ENCODE peak calls at places on chromosomes 12 and 14, in four cellular contexts. K is keratinocyte, W is prostate gland, N is dorsolateral prefrontal cortex. L is an unnamed sample.

GRCh38 chr12:2198088-2198501 is 145.3 kb downstream of the CACNA1C start:
- DNase-seq in K (peak), W (peak), N (peak), L (no peak)

GRCh38 chr14:61213116-61213720 is 67.9 kb downstream of the TMEM30B start:
- DNase-seq in N (no peak), K (no peak), W (no peak), L (no peak)

GRCh38 chr12:100573499-100574261 is at the start of gene GAS2L3:
- DNase-seq in W (peak), N (peak), K (no peak), L (no peak)

GRCh38 chr12:124004233-124004875 is 31.3 kb downstream of the ZNF664 start:
- DNase-seq in N (no peak), W (no peak), K (no peak), L (no peak)

GRCh38 chr12:14769837-14770494 is 33.3 kb downstream of the WBP11 start:
- DNase-seq in W (peak), N (peak), K (no peak), L (no peak)

GRCh38 chr12:96208346-96208745 is 14.2 kb downstream of the ELK3 start:
- DNase-seq in N (no peak), W (no peak), K (no peak), L (no peak)

GRCh38 chr12:124001343-124001742 is 28.3 kb downstream of the ZNF664 start:
- DNase-seq in W (no peak), N (no peak), K (no peak), L (no peak)

GRCh38 chr14:98231210-98231609 is 1040.8 kb downstream of the BCL11B start:
- DNase-seq in W (no peak), K (no peak), N (no peak), L (no peak)

GRCh38 chr14:24365600-24366374 is 2.2 kb upstream of the NFATC4 start:
- DNase-seq in N (peak), K (peak), W (peak), L (peak)

GRCh38 chr14:85471744-85472143 is 58.2 kb upstream of the FLRT2 start:
- DNase-seq in K (peak), W (no peak), N (no peak), L (peak)

GRCh38 chr12:114729731-114730130 is 45.8 kb upstream of the TBX3 start:
- DNase-seq in W (no peak), K (no peak), N (no peak), L (peak)

GRCh38 chr12:11896530-11896929 is 174.2 kb upstream of the BCL2L14 start:
- DNase-seq in K (no peak), N (no peak), W (no peak), L (no peak)

GRCh38 chr12:39505562-39505961 is 62.6 kb upstream of the KIF21A start:
- DNase-seq in W (no peak), K (no peak), N (no peak), L (no peak)

GRCh38 chr12:65327207-65328076 is 49.0 kb downstream of the MSRB3 start:
- DNase-seq in K (no peak), W (no peak), N (no peak), L (no peak)

GRCh38 chr14:102155150-102155549 is 15.5 kb downstream of the WDR20 start:
- DNase-seq in N (no peak), W (no peak), K (no peak), L (no peak)

GRCh38 chr12:95802482-95803264 is 12.1 kb upstream of the NTN4 start:
- DNase-seq in K (peak), N (no peak), W (peak), L (peak)

GRCh38 chr12:6635856-6636521 is at the start of gene LPAR5:
- DNase-seq in K (peak), N (no peak), W (peak), L (peak)

GRCh38 chr12:18468521-18469075 is 207.3 kb downstream of the PIK3C2G start:
- DNase-seq in W (no peak), K (peak), N (no peak), L (peak)

GRCh38 chr12:33547084-33547483 is 107.5 kb upstream of the SYT10 start:
- DNase-seq in N (no peak), W (no peak), K (no peak), L (no peak)

GRCh38 chr12:128644664-128645296 is 179.0 kb downstream of the SLC15A4 start:
- DNase-seq in K (no peak), W (peak), N (no peak), L (no peak)

GRCh38 chr14:91477388-91477787 is 32.7 kb downstream of the PPP4R3A start:
- DNase-seq in K (no peak), W (no peak), N (no peak), L (no peak)

GRCh38 chr12:15477761-15478160 is 155.5 kb downstream of the PTPRO start:
- DNase-seq in W (no peak), K (no peak), N (no peak), L (no peak)

GRCh38 chr12:45203767-45204166 is 12.1 kb upstream of the ANO6 start:
- DNase-seq in K (no peak), N (no peak), W (no peak), L (no peak)

GRCh38 chr12:76083761-76084276 is 666 bp downstream of the NAP1L1 start:
- DNase-seq in N (peak), K (no peak), W (peak), L (no peak)

GRCh38 chr12:29608581-29608980 is 111.1 kb upstream of the OVCH1 start:
- DNase-seq in W (no peak), N (no peak), K (no peak), L (no peak)

GRCh38 chr12:9911708-9912107 is 20.5 kb downstream of the CLEC2A start:
- DNase-seq in K (no peak), N (no peak), W (no peak), L (no peak)

GRCh38 chr14:64549805-64550538 is at the start of gene PPP1R36:
- DNase-seq in N (no peak), W (no peak), K (no peak), L (no peak)

GRCh38 chr14:48333221-48333910 is 658.0 kb upstream of the MDGA2 start:
- DNase-seq in K (no peak), W (no peak), N (no peak), L (no peak)

GRCh38 chr14:35808076-35808657 is 928 bp downstream of the RALGAPA1 start:
- DNase-seq in N (no peak), W (peak), K (no peak), L (no peak)

GRCh38 chr12:89181271-89181920 is 170.9 kb downstream of the DUSP6 start:
- DNase-seq in W (no peak), N (no peak), K (peak), L (peak)

GRCh38 chr14:102776761-102777710 is at the start of gene TRAF3:
- DNase-seq in K (no peak), N (peak), W (no peak), L (no peak)

GRCh38 chr14:64684091-64684490 is 20.1 kb upstream of the PLEKHG3 start:
- DNase-seq in K (no peak), N (no peak), W (no peak), L (no peak)

GRCh38 chr12:31874961-31875608 is 84.1 kb upstream of the RESF1 start:
- DNase-seq in N (no peak), W (peak), K (peak), L (peak)

GRCh38 chr12:28415755-28416154 is 225.5 kb downstream of the CCDC91 start:
- DNase-seq in W (no peak), N (no peak), K (peak), L (peak)

GRCh38 chr12:56206373-56207166 is 15.2 kb downstream of the RNF41 start:
- DNase-seq in W (peak), N (no peak), K (no peak), L (no peak)

GRCh38 chr12:122610911-122611310 is 83.9 kb downstream of the KNTC1 start:
- DNase-seq in W (no peak), K (no peak), N (no peak), L (peak)

GRCh38 chr12:14952295-14952995 is 9.0 kb downstream of the ARHGDIB start:
- DNase-seq in W (no peak), K (peak), N (no peak), L (peak)

GRCh38 chr12:120252071-120252906 is 13.2 kb downstream of the PXN start:
- DNase-seq in W (no peak), N (no peak), K (no peak), L (no peak)

GRCh38 chr14:98932436-98933325 is 339.3 kb downstream of the BCL11B start:
- DNase-seq in K (no peak), W (no peak), N (no peak), L (no peak)

DNA sequence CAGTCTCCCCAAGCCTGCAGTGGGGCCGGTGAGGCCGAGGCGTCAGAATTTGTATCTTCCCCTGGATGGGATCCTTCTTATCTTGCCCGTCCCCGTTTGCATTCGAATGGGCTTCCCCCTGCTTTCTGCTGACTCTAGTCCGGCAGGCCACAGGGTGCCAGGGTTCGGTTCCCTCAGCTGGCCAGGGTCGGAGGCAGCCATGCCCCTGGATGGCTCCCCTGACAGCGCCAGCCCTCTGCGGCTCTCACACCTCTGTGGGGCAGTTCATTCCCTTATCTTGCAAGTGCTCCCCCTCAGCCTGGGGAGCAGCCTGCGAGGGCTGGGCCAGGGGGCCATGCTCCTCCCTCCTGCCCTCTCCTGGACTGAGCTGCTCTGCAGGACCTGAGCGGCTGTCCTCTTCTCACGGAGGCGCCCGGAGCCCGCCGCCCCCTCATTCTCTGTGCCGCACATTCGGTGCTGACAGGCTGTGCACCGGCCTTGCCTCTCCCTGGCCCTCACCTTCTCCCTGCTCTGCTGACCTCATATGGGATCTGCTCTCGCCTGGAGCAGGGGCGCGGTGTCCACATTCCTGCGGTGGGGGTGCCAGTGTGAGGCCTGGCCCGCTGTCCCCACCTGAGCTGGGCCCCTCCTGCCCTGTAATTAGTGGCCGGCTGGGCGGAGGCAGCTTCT is 32.8 kb downstream of the KIF26A start:
- DNase-seq in N (no peak), K (no peak), W (no peak), L (no peak)
- H3K27ac ChIP-seq in N (no peak), K (no peak), W (no peak), L (no peak)

GRCh38 chr12:26014085-26014484 is 55.6 kb downstream of the RASSF8 start:
- DNase-seq in W (no peak), N (no peak), K (no peak), L (no peak)

GRCh38 chr12:26010293-26010821 is 51.9 kb downstream of the RASSF8 start:
- DNase-seq in W (no peak), N (no peak), K (no peak), L (no peak)

GRCh38 chr12:26007563-26007962 is 49.1 kb downstream of the RASSF8 start:
- DNase-seq in K (no peak), N (no peak), W (no peak), L (no peak)

GRCh38 chr12:26011099-26011498 is 52.6 kb downstream of the RASSF8 start:
- DNase-seq in K (no peak), W (no peak), N (no peak), L (no peak)

GRCh38 chr12:26009593-26009992 is 51.1 kb downstream of the RASSF8 start:
- DNase-seq in N (no peak), W (no peak), K (no peak), L (no peak)
- H3K27ac ChIP-seq in N (no peak), W (no peak), K (no peak), L (no peak)

GRCh38 chr12:106120578-106121105 is 18.1 kb downstream of the NUAK1 start:
- DNase-seq in W (no peak), N (no peak), K (no peak), L (no peak)

GRCh38 chr12:106123110-106123509 is 15.6 kb downstream of the NUAK1 start:
- DNase-seq in K (no peak), W (no peak), N (no peak), L (no peak)

GRCh38 chr12:106125351-106126085 is 13.2 kb downstream of the NUAK1 start:
- DNase-seq in N (no peak), K (no peak), W (no peak), L (no peak)

GRCh38 chr12:106122004-106122403 is 16.8 kb downstream of the NUAK1 start:
- DNase-seq in N (no peak), K (no peak), W (no peak), L (no peak)

GRCh38 chr12:106123551-106123991 is 15.2 kb downstream of the NUAK1 start:
- DNase-seq in W (peak), K (no peak), N (no peak), L (no peak)
- H3K27ac ChIP-seq in W (peak), K (no peak), N (peak), L (no peak)

DNA sequence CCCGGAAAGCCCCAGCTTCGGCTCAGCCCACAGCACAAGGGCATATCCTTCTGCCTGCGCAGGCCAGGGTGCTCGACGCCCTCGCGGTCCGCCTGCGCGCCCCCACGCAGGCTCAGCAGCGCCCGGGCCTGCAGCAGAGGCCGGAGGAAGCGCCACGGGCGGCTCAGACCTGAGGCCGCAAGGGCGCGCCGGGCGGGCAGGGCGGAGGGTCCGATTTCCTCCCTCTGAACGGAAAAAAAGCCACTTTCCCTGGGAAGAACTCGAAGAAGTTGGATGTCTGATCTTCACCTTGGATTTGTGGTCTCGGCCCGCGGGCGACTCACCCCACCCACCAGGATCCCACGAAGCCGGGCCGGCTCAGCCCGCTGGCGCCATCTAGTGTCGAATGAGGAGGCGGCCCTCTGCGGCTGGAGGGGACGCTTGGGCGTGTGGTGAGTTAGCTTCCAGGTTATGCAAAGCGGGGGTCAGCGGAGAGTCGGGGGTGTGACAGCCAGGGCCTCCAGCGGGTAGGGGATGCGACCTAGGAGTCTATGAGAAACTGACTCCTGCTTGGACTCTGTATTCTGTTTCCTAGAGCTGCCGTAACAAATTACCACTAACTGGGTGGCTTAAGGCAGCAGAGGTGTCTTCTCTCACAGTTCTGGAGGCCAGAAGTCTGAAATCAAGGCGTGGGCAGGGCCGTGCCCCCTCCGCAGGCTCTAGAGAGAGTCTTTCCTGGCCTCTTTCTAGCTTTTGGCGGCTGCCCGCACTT is 40.0 kb upstream of the SRSF5 start:
- DNase-seq in K (no peak), W (peak), N (peak), L (no peak)
- H3K27ac ChIP-seq in K (peak), W (peak), N (no peak), L (no peak)

DNA sequence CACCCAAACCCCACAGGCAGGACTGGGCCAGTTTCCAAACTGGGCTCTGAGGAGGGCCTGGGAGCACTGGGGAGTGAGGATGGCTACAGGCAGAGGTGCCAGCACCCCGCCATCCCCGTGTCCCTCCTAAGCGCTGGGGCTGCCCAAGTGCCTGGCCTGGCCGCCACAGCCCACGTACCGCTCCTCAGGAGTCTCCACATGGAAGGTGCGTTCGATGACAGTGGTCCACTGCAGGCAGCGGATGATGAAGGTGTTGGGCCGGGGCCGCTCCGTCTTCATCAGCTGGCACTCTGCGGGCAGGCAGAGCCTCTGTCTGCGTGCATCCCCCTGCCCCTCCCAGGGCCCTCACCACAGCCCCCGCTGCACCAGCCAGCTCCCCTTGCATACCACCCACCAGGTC is 19.1 kb downstream of the AKT1 start:
- DNase-seq in K (no peak), N (no peak), W (no peak), L (no peak)
- H3K27ac ChIP-seq in K (no peak), N (no peak), W (peak), L (no peak)

GRCh38 chr12:52193991-52194390 is 2.2 kb upstream of the KRT80 start:
- DNase-seq in N (no peak), K (no peak), W (no peak), L (no peak)
- H3K27ac ChIP-seq in N (no peak), K (no peak), W (no peak), L (peak)

DNA sequence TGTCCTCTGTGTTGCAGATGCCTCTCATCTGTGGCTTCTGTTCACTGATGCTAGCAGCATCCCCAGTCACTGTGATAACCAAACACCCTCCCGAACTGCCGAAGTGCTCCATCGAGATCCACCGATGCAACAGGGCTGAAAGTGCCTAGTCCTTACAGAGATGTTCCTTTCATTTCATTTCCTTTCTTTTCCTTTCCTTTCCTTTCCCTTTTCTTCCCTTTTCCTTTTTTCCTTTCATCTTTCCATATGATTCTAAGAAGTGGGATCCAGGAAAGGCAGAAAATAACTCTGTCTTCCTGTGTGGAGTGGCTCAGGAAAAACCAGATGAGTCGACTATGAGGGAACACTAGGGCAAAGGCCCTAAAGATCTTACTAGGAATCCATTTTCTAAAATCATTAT is 26.7 kb downstream of the FGF6 start:
- DNase-seq in K (no peak), W (no peak), N (no peak), L (no peak)
- H3K27ac ChIP-seq in K (no peak), W (no peak), N (no peak), L (no peak)

GRCh38 chr12:109116611-109116949 is 193 bp downstream of the ACACB start:
- DNase-seq in W (no peak), K (no peak), N (no peak), L (no peak)
- H3K27ac ChIP-seq in W (peak), K (no peak), N (peak), L (no peak)

GRCh38 chr12:57341275-57341990 is 89.4 kb downstream of the R3HDM2 start:
- DNase-seq in K (no peak), N (no peak), W (no peak), L (no peak)
- H3K27ac ChIP-seq in K (no peak), N (peak), W (no peak), L (no peak)

GRCh38 chr14:88075298-88075981 is 70.5 kb downstream of the GPR65 start:
- DNase-seq in K (no peak), W (no peak), N (no peak), L (no peak)

GRCh38 chr14:88078525-88078924 is 73.6 kb downstream of the GPR65 start:
- DNase-seq in W (no peak), K (no peak), N (no peak), L (no peak)

GRCh38 chr14:88079624-88080023 is 74.7 kb downstream of the GPR65 start:
- DNase-seq in W (no peak), N (no peak), K (no peak), L (no peak)
- H3K27ac ChIP-seq in W (no peak), N (no peak), K (no peak), L (no peak)

L was measured in epithelial cell of prostate.